ENCODE peak calls at places on chromosomes 7 and 10, in eight cellular contexts. One of them, this sample, is unnamed.

GRCh38 chr7:41232086-41232485 is 470.8 kb downstream of the INHBA start:
- DNase-seq in adrenal gland: no peak
- DNase-seq in T-helper 1 cell: no peak
- DNase-seq in LHCN-M2: peak
- DNase-seq in NCI-H82: no peak
- DNase-seq in NCI-H2029 treated with DMSO at 0.1 percent for 48 hours: no peak
- DNase-seq in myocyte: peak
- DNase-seq in mesenteric fat pad: no peak
- DNase-seq in this sample: peak

GRCh38 chr7:51054231-51054630 is 262.4 kb downstream of the COBL start:
- DNase-seq in myocyte: no peak
- DNase-seq in adrenal gland: no peak
- DNase-seq in T-helper 1 cell: no peak
- DNase-seq in NCI-H2029 treated with DMSO at 0.1 percent for 48 hours: no peak
- DNase-seq in LHCN-M2: no peak
- DNase-seq in mesenteric fat pad: no peak
- DNase-seq in NCI-H82: no peak
- DNase-seq in this sample: no peak

GRCh38 chr10:24344279-24344678 is 135.3 kb downstream of the KIAA1217 start:
- DNase-seq in NCI-H82: no peak
- DNase-seq in LHCN-M2: peak
- DNase-seq in NCI-H2029 treated with DMSO at 0.1 percent for 48 hours: no peak
- DNase-seq in T-helper 1 cell: no peak
- DNase-seq in mesenteric fat pad: no peak
- DNase-seq in adrenal gland: no peak
- DNase-seq in myocyte: peak
- DNase-seq in this sample: peak

GRCh38 chr7:147509052-147509480 is 1081.5 kb upstream of the C7orf33 start:
- DNase-seq in LHCN-M2: peak
- DNase-seq in T-helper 1 cell: no peak
- DNase-seq in mesenteric fat pad: no peak
- DNase-seq in myocyte: no peak
- DNase-seq in adrenal gland: no peak
- DNase-seq in NCI-H2029 treated with DMSO at 0.1 percent for 48 hours: no peak
- DNase-seq in NCI-H82: no peak
- DNase-seq in this sample: peak

GRCh38 chr7:52257890-52258289 is 777.5 kb upstream of the POM121L12 start:
- DNase-seq in T-helper 1 cell: no peak
- DNase-seq in mesenteric fat pad: no peak
- DNase-seq in LHCN-M2: no peak
- DNase-seq in adrenal gland: no peak
- DNase-seq in NCI-H2029 treated with DMSO at 0.1 percent for 48 hours: no peak
- DNase-seq in NCI-H82: no peak
- DNase-seq in myocyte: no peak
- DNase-seq in this sample: no peak

GRCh38 chr10:128056303-128057050 is 69.7 kb downstream of the MKI67 start:
- DNase-seq in adrenal gland: no peak
- DNase-seq in NCI-H82: no peak
- DNase-seq in mesenteric fat pad: no peak
- DNase-seq in myocyte: no peak
- DNase-seq in LHCN-M2: no peak
- DNase-seq in T-helper 1 cell: no peak
- DNase-seq in NCI-H2029 treated with DMSO at 0.1 percent for 48 hours: no peak
- DNase-seq in this sample: no peak

GRCh38 chr7:835491-836401 is 3.5 kb downstream of the SUN1 start:
- DNase-seq in T-helper 1 cell: no peak
- DNase-seq in LHCN-M2: no peak
- DNase-seq in NCI-H82: peak
- DNase-seq in mesenteric fat pad: no peak
- DNase-seq in adrenal gland: no peak
- DNase-seq in NCI-H2029 treated with DMSO at 0.1 percent for 48 hours: no peak
- DNase-seq in myocyte: no peak
- DNase-seq in this sample: no peak

GRCh38 chr7:47239927-47240570 is 341.9 kb downstream of the TNS3 start:
- DNase-seq in myocyte: no peak
- DNase-seq in adrenal gland: no peak
- DNase-seq in NCI-H2029 treated with DMSO at 0.1 percent for 48 hours: no peak
- DNase-seq in NCI-H82: no peak
- DNase-seq in LHCN-M2: no peak
- DNase-seq in T-helper 1 cell: no peak
- DNase-seq in mesenteric fat pad: no peak
- DNase-seq in this sample: peak

GRCh38 chr7:115546790-115547189 is 483.8 kb downstream of the TFEC start:
- DNase-seq in T-helper 1 cell: no peak
- DNase-seq in mesenteric fat pad: no peak
- DNase-seq in myocyte: no peak
- DNase-seq in LHCN-M2: no peak
- DNase-seq in NCI-H82: no peak
- DNase-seq in adrenal gland: no peak
- DNase-seq in NCI-H2029 treated with DMSO at 0.1 percent for 48 hours: no peak
- DNase-seq in this sample: no peak

GRCh38 chr10:47136866-47137265 is 163.1 kb upstream of the GDF10 start:
- DNase-seq in NCI-H2029 treated with DMSO at 0.1 percent for 48 hours: no peak
- DNase-seq in mesenteric fat pad: no peak
- DNase-seq in T-helper 1 cell: no peak
- DNase-seq in NCI-H82: no peak
- DNase-seq in LHCN-M2: no peak
- DNase-seq in myocyte: no peak
- DNase-seq in adrenal gland: no peak
- DNase-seq in this sample: no peak

GRCh38 chr10:30736685-30737232 is 107.2 kb upstream of the LYZL2 start:
- DNase-seq in adrenal gland: no peak
- DNase-seq in myocyte: peak
- DNase-seq in NCI-H2029 treated with DMSO at 0.1 percent for 48 hours: no peak
- DNase-seq in LHCN-M2: peak
- DNase-seq in mesenteric fat pad: no peak
- DNase-seq in T-helper 1 cell: no peak
- DNase-seq in NCI-H82: no peak
- DNase-seq in this sample: peak

GRCh38 chr10:132463333-132464255 is 66.6 kb downstream of the PWWP2B start:
- DNase-seq in NCI-H2029 treated with DMSO at 0.1 percent for 48 hours: no peak
- DNase-seq in adrenal gland: no peak
- DNase-seq in LHCN-M2: no peak
- DNase-seq in myocyte: no peak
- DNase-seq in T-helper 1 cell: no peak
- DNase-seq in mesenteric fat pad: no peak
- DNase-seq in NCI-H82: peak
- DNase-seq in this sample: no peak